ENCODE peak calls at places on chromosomes 11 and 22, in seven cellular contexts. One of them, this sample, is unnamed.

GRCh38 chr11:5291207-5291838 is 10.4 kb downstream of the OR51B4 start:
- DNase-seq in HepG2: peak
- DNase-seq in SK-N-SH: peak
- DNase-seq in GM12878: no peak
- DNase-seq in H1: no peak
- DNase-seq in HCT116: peak
- DNase-seq in K562: peak
- DNase-seq in this sample: peak

GRCh38 chr11:82927264-82927880 is 25.8 kb downstream of the DDIAS start:
- DNase-seq in K562: peak
- DNase-seq in SK-N-SH: peak
- DNase-seq in HCT116: peak
- DNase-seq in H1: no peak
- DNase-seq in HepG2: peak
- DNase-seq in GM12878: no peak
- DNase-seq in this sample: peak

GRCh38 chr11:111823131-111823530 is 48.2 kb downstream of the ALG9 start:
- DNase-seq in K562: no peak
- DNase-seq in GM12878: no peak
- DNase-seq in H1: no peak
- DNase-seq in HepG2: no peak
- DNase-seq in HCT116: no peak
- DNase-seq in SK-N-SH: no peak
- DNase-seq in this sample: no peak

GRCh38 chr22:20319041-20319744 is 667 bp downstream of the DGCR6L start:
- DNase-seq in HCT116: no peak
- DNase-seq in GM12878: no peak
- DNase-seq in K562: peak
- DNase-seq in HepG2: no peak
- DNase-seq in H1: peak
- DNase-seq in SK-N-SH: peak
- DNase-seq in this sample: no peak

GRCh38 chr22:50146440-50147228 is 23.9 kb upstream of the PANX2 start:
- DNase-seq in SK-N-SH: peak
- DNase-seq in HepG2: peak
- DNase-seq in H1: no peak
- DNase-seq in HCT116: peak
- DNase-seq in GM12878: no peak
- DNase-seq in K562: peak
- DNase-seq in this sample: peak

GRCh38 chr11:95121687-95122086 is 32.0 kb downstream of the ENDOD1 start:
- DNase-seq in H1: no peak
- DNase-seq in HepG2: peak
- DNase-seq in HCT116: no peak
- DNase-seq in K562: no peak
- DNase-seq in SK-N-SH: no peak
- DNase-seq in GM12878: no peak
- DNase-seq in this sample: no peak

GRCh38 chr22:29664731-29665130 is 55.1 kb upstream of the CABP7 start:
- DNase-seq in K562: no peak
- DNase-seq in SK-N-SH: no peak
- DNase-seq in HepG2: no peak
- DNase-seq in HCT116: no peak
- DNase-seq in GM12878: no peak
- DNase-seq in H1: no peak
- DNase-seq in this sample: no peak

GRCh38 chr11:114138411-114138810 is 78.9 kb downstream of the ZBTB16 start:
- DNase-seq in SK-N-SH: no peak
- DNase-seq in GM12878: no peak
- DNase-seq in H1: no peak
- DNase-seq in HCT116: no peak
- DNase-seq in K562: no peak
- DNase-seq in HepG2: no peak
- DNase-seq in this sample: no peak

GRCh38 chr11:93986716-93987115 is 34.4 kb upstream of the HEPHL1 start:
- DNase-seq in HepG2: no peak
- DNase-seq in K562: no peak
- DNase-seq in SK-N-SH: no peak
- DNase-seq in GM12878: no peak
- DNase-seq in HCT116: peak
- DNase-seq in H1: no peak
- DNase-seq in this sample: peak

GRCh38 chr22:37279469-37279868 is 2.8 kb upstream of the CYTH4 start:
- DNase-seq in SK-N-SH: no peak
- DNase-seq in HCT116: no peak
- DNase-seq in H1: no peak
- DNase-seq in K562: no peak
- DNase-seq in GM12878: no peak
- DNase-seq in HepG2: no peak
- DNase-seq in this sample: no peak

GRCh38 chr22:39567135-39567946 is 3.2 kb upstream of the CACNA1I start:
- DNase-seq in K562: no peak
- DNase-seq in HCT116: no peak
- DNase-seq in H1: no peak
- DNase-seq in SK-N-SH: no peak
- DNase-seq in GM12878: no peak
- DNase-seq in HepG2: no peak
- DNase-seq in this sample: no peak

GRCh38 chr22:46001046-46001425 is 24.1 kb upstream of the WNT7B start:
- DNase-seq in HCT116: no peak
- DNase-seq in K562: no peak
- DNase-seq in GM12878: no peak
- DNase-seq in SK-N-SH: no peak
- DNase-seq in HepG2: no peak
- DNase-seq in H1: no peak
- DNase-seq in this sample: no peak

GRCh38 chr22:28442951-28443876 is 236.4 kb downstream of the TTC28 start:
- DNase-seq in HepG2: peak
- DNase-seq in K562: peak
- DNase-seq in SK-N-SH: peak
- DNase-seq in GM12878: no peak
- DNase-seq in HCT116: no peak
- DNase-seq in H1: peak
- DNase-seq in this sample: no peak
- TF ChIP-seq JUND in HepG2: no peak
- TF ChIP-seq JUND in K562: no peak
- TF ChIP-seq JUND in SK-N-SH: no peak
- TF ChIP-seq JUND in GM12878: no peak
- TF ChIP-seq JUND in HCT116: no peak
- TF ChIP-seq JUND in H1: no peak
- TF ChIP-seq JUND in this sample: no peak

DNA sequence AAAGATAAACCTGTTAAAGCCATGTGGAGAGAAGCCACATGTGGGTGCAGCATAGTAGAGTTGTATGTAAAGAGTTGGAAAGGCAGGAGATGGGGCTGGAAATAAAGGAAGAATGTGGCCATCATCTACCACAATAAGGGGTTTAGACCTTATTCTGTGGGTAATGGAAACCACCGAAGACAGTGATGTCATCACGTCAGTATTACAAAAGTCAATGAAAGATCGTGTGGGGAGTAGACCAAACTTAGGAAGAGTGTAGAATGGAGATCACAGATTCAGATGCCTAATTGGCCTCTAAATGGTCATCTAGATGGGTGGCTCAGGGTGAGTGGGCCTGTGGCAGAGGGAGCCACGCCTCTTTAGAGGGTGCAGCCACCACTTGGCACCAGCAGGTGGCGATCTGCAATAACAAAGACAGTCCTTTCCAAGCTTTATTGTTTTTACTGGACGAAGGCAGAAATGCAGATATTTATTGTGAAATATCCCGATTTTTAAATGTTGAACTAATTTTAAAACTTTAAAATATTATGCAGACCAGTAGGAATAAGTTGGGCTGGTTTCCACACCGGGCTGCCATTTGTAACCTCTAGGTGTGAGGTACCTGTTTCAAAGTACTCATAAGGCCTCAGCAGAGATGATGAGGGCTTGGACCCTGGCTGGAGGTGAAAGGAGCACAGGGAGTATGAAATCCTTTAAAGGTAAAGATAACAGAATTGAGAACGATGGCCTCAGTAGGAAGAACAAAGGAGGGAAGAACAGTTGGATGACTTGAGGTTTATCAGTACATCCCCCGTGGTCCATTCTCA is 222.0 kb downstream of the DBX1 start:
- DNase-seq in SK-N-SH: peak
- DNase-seq in HCT116: peak
- DNase-seq in H1: peak
- DNase-seq in K562: peak
- DNase-seq in HepG2: peak
- DNase-seq in GM12878: no peak
- DNase-seq in this sample: peak
- TF ChIP-seq JUND in SK-N-SH: no peak
- TF ChIP-seq JUND in HCT116: no peak
- TF ChIP-seq JUND in H1: no peak
- TF ChIP-seq JUND in K562: no peak
- TF ChIP-seq JUND in HepG2: no peak
- TF ChIP-seq JUND in GM12878: no peak
- TF ChIP-seq JUND in this sample: no peak

GRCh38 chr22:21698430-21699329 is 32.9 kb downstream of the PPIL2 start:
- DNase-seq in SK-N-SH: no peak
- DNase-seq in HCT116: no peak
- DNase-seq in HepG2: no peak
- DNase-seq in H1: no peak
- DNase-seq in GM12878: no peak
- DNase-seq in K562: peak
- DNase-seq in this sample: no peak
- TF ChIP-seq JUND in SK-N-SH: no peak
- TF ChIP-seq JUND in HCT116: no peak
- TF ChIP-seq JUND in HepG2: no peak
- TF ChIP-seq JUND in H1: no peak
- TF ChIP-seq JUND in GM12878: no peak
- TF ChIP-seq JUND in K562: no peak
- TF ChIP-seq JUND in this sample: no peak

GRCh38 chr11:26930518-26931247 is 63.2 kb upstream of the FIBIN start:
- DNase-seq in K562: no peak
- DNase-seq in GM12878: no peak
- DNase-seq in HCT116: no peak
- DNase-seq in HepG2: no peak
- DNase-seq in SK-N-SH: no peak
- DNase-seq in H1: no peak
- DNase-seq in this sample: no peak

GRCh38 chr11:26929806-26930517 is 64.0 kb upstream of the FIBIN start:
- DNase-seq in HepG2: no peak
- DNase-seq in HCT116: no peak
- DNase-seq in K562: no peak
- DNase-seq in GM12878: no peak
- DNase-seq in SK-N-SH: no peak
- DNase-seq in H1: no peak
- DNase-seq in this sample: no peak

GRCh38 chr11:26931248-26931631 is 62.7 kb upstream of the FIBIN start:
- DNase-seq in SK-N-SH: no peak
- DNase-seq in H1: no peak
- DNase-seq in HCT116: no peak
- DNase-seq in HepG2: no peak
- DNase-seq in K562: no peak
- DNase-seq in GM12878: no peak
- DNase-seq in this sample: no peak

GRCh38 chr11:26928636-26929035 is 65.3 kb upstream of the FIBIN start:
- DNase-seq in K562: no peak
- DNase-seq in HCT116: no peak
- DNase-seq in SK-N-SH: no peak
- DNase-seq in GM12878: no peak
- DNase-seq in H1: no peak
- DNase-seq in HepG2: no peak
- DNase-seq in this sample: no peak

GRCh38 chr11:26931881-26932280 is 62.0 kb upstream of the FIBIN start:
- DNase-seq in SK-N-SH: no peak
- DNase-seq in GM12878: no peak
- DNase-seq in K562: no peak
- DNase-seq in HepG2: no peak
- DNase-seq in HCT116: no peak
- DNase-seq in H1: no peak
- DNase-seq in this sample: no peak
- TF ChIP-seq JUND in SK-N-SH: no peak
- TF ChIP-seq JUND in GM12878: no peak
- TF ChIP-seq JUND in K562: no peak
- TF ChIP-seq JUND in HepG2: no peak
- TF ChIP-seq JUND in HCT116: no peak
- TF ChIP-seq JUND in H1: no peak
- TF ChIP-seq JUND in this sample: no peak

GRCh38 chr11:70510106-70510505 is 111.8 kb downstream of the CTTN start:
- DNase-seq in H1: no peak
- DNase-seq in K562: no peak
- DNase-seq in HCT116: no peak
- DNase-seq in SK-N-SH: no peak
- DNase-seq in HepG2: no peak
- DNase-seq in GM12878: no peak
- DNase-seq in this sample: no peak
- TF ChIP-seq JUND in H1: no peak
- TF ChIP-seq JUND in K562: no peak
- TF ChIP-seq JUND in HCT116: no peak
- TF ChIP-seq JUND in SK-N-SH: no peak
- TF ChIP-seq JUND in HepG2: no peak
- TF ChIP-seq JUND in GM12878: no peak
- TF ChIP-seq JUND in this sample: no peak

GRCh38 chr11:110795124-110795624 is 82.9 kb upstream of the ARHGAP20 start:
- DNase-seq in HepG2: no peak
- DNase-seq in GM12878: no peak
- DNase-seq in SK-N-SH: no peak
- DNase-seq in HCT116: no peak
- DNase-seq in H1: no peak
- DNase-seq in K562: no peak
- DNase-seq in this sample: no peak

GRCh38 chr11:110798231-110798630 is 86.0 kb upstream of the ARHGAP20 start:
- DNase-seq in K562: no peak
- DNase-seq in H1: no peak
- DNase-seq in HCT116: no peak
- DNase-seq in HepG2: no peak
- DNase-seq in GM12878: no peak
- DNase-seq in SK-N-SH: no peak
- DNase-seq in this sample: no peak

GRCh38 chr11:110801328-110801727 is 89.1 kb upstream of the ARHGAP20 start:
- DNase-seq in H1: no peak
- DNase-seq in SK-N-SH: no peak
- DNase-seq in HepG2: no peak
- DNase-seq in GM12878: no peak
- DNase-seq in K562: no peak
- DNase-seq in HCT116: no peak
- DNase-seq in this sample: no peak

GRCh38 chr11:110793556-110793955 is 81.3 kb upstream of the ARHGAP20 start:
- DNase-seq in K562: no peak
- DNase-seq in SK-N-SH: no peak
- DNase-seq in GM12878: no peak
- DNase-seq in HCT116: no peak
- DNase-seq in HepG2: no peak
- DNase-seq in H1: no peak
- DNase-seq in this sample: no peak

GRCh38 chr11:110797453-110797852 is 85.2 kb upstream of the ARHGAP20 start:
- DNase-seq in SK-N-SH: no peak
- DNase-seq in HepG2: no peak
- DNase-seq in H1: no peak
- DNase-seq in K562: no peak
- DNase-seq in GM12878: peak
- DNase-seq in HCT116: no peak
- DNase-seq in this sample: no peak
- TF ChIP-seq JUND in SK-N-SH: no peak
- TF ChIP-seq JUND in HepG2: no peak
- TF ChIP-seq JUND in H1: no peak
- TF ChIP-seq JUND in K562: no peak
- TF ChIP-seq JUND in GM12878: no peak
- TF ChIP-seq JUND in HCT116: no peak
- TF ChIP-seq JUND in this sample: no peak

This sample was measured in T47D.